ENCODE peak calls at places on chromosomes 13 and 19, in four cellular contexts. One of them, this sample, is unnamed.

GRCh38 chr13:80989770-80990169 is 648.8 kb upstream of the SPRY2 start:
- DNase-seq in HEK293T: no peak
- DNase-seq in GM12878: no peak
- DNase-seq in HepG2: no peak
- DNase-seq in this sample: no peak

GRCh38 chr19:8208119-8208709 is 956 bp upstream of the CERS4 start:
- DNase-seq in HEK293T: no peak
- DNase-seq in GM12878: no peak
- DNase-seq in HepG2: no peak
- DNase-seq in this sample: no peak

GRCh38 chr19:35081201-35081600 is 34.4 kb upstream of the FXYD3 start:
- DNase-seq in HEK293T: no peak
- DNase-seq in GM12878: no peak
- DNase-seq in HepG2: no peak
- DNase-seq in this sample: no peak

GRCh38 chr13:27481766-27482165 is 31.4 kb upstream of the MTIF3 start:
- DNase-seq in HEK293T: peak
- DNase-seq in GM12878: no peak
- DNase-seq in HepG2: peak
- DNase-seq in this sample: peak

GRCh38 chr19:28426902-28427232 is 786.1 kb downstream of the UQCRFS1 start:
- DNase-seq in HEK293T: no peak
- DNase-seq in GM12878: no peak
- DNase-seq in HepG2: no peak
- DNase-seq in this sample: peak

GRCh38 chr19:55131421-55131820 is 14.0 kb upstream of the PPP1R12C start:
- DNase-seq in HEK293T: no peak
- DNase-seq in GM12878: no peak
- DNase-seq in HepG2: no peak
- DNase-seq in this sample: no peak

GRCh38 chr13:114179087-114179658 is at the start of gene CFAP97D2:
- DNase-seq in HEK293T: no peak
- DNase-seq in GM12878: no peak
- DNase-seq in HepG2: no peak
- DNase-seq in this sample: no peak

GRCh38 chr19:45321848-45322247 is 827 bp downstream of the CKM start:
- DNase-seq in HEK293T: no peak
- DNase-seq in GM12878: no peak
- DNase-seq in HepG2: no peak
- DNase-seq in this sample: no peak

GRCh38 chr13:94318418-94318817 is 161.1 kb downstream of the DCT start:
- DNase-seq in HEK293T: no peak
- DNase-seq in GM12878: no peak
- DNase-seq in HepG2: no peak
- DNase-seq in this sample: no peak

GRCh38 chr13:113116206-113116800 is 6.3 kb upstream of the F10 start:
- DNase-seq in HEK293T: no peak
- DNase-seq in GM12878: no peak
- DNase-seq in HepG2: no peak
- DNase-seq in this sample: no peak

GRCh38 chr19:48715681-48716171 is 3.8 kb downstream of the MAMSTR start:
- DNase-seq in HEK293T: no peak
- DNase-seq in GM12878: no peak
- DNase-seq in HepG2: no peak
- DNase-seq in this sample: no peak

GRCh38 chr13:52852444-52852843 is 4.0 kb upstream of the PCDH8 start:
- DNase-seq in HEK293T: no peak
- DNase-seq in GM12878: no peak
- DNase-seq in HepG2: no peak
- DNase-seq in this sample: no peak

GRCh38 chr13:33132644-33133440 is 116.6 kb downstream of the KL start:
- DNase-seq in HEK293T: no peak
- DNase-seq in GM12878: no peak
- DNase-seq in HepG2: no peak
- DNase-seq in this sample: no peak

GRCh38 chr13:27280009-27280646 is 9.5 kb downstream of the RASL11A start:
- DNase-seq in HEK293T: no peak
- DNase-seq in GM12878: no peak
- DNase-seq in HepG2: no peak
- DNase-seq in this sample: no peak

GRCh38 chr19:35513975-35514809 is 743 bp upstream of the DMKN start:
- DNase-seq in HEK293T: no peak
- DNase-seq in GM12878: no peak
- DNase-seq in HepG2: peak
- DNase-seq in this sample: peak

GRCh38 chr19:3618144-3618810 is 8.3 kb downstream of the CACTIN start:
- DNase-seq in HEK293T: peak
- DNase-seq in GM12878: peak
- DNase-seq in HepG2: no peak
- DNase-seq in this sample: peak

GRCh38 chr19:49952906-49953305 is 8.1 kb downstream of the SIGLEC11 start:
- DNase-seq in HEK293T: no peak
- DNase-seq in GM12878: no peak
- DNase-seq in HepG2: no peak
- DNase-seq in this sample: no peak

GRCh38 chr19:49956113-49956491 is 4.9 kb downstream of the SIGLEC11 start:
- DNase-seq in HEK293T: no peak
- DNase-seq in GM12878: no peak
- DNase-seq in HepG2: no peak
- DNase-seq in this sample: no peak

GRCh38 chr19:49953376-49953775 is 7.6 kb downstream of the SIGLEC11 start:
- DNase-seq in HEK293T: no peak
- DNase-seq in GM12878: no peak
- DNase-seq in HepG2: no peak
- DNase-seq in this sample: no peak

GRCh38 chr19:49954092-49954825 is 6.7 kb downstream of the SIGLEC11 start:
- DNase-seq in HEK293T: no peak
- DNase-seq in GM12878: no peak
- DNase-seq in HepG2: peak
- DNase-seq in this sample: no peak

GRCh38 chr19:49954933-49955332 is 6.0 kb downstream of the SIGLEC11 start:
- DNase-seq in HEK293T: no peak
- DNase-seq in GM12878: no peak
- DNase-seq in HepG2: no peak
- DNase-seq in this sample: no peak
- TF ChIP-seq TARDBP in HEK293T: no peak
- TF ChIP-seq TARDBP in GM12878: no peak
- TF ChIP-seq TARDBP in HepG2: no peak
- TF ChIP-seq TARDBP in this sample: no peak

GRCh38 chr13:88656751-88657150 is 985.6 kb downstream of the SLITRK5 start:
- DNase-seq in HEK293T: no peak
- DNase-seq in GM12878: no peak
- DNase-seq in HepG2: no peak
- DNase-seq in this sample: no peak
- TF ChIP-seq TARDBP in HEK293T: no peak
- TF ChIP-seq TARDBP in GM12878: no peak
- TF ChIP-seq TARDBP in HepG2: no peak
- TF ChIP-seq TARDBP in this sample: no peak

DNA sequence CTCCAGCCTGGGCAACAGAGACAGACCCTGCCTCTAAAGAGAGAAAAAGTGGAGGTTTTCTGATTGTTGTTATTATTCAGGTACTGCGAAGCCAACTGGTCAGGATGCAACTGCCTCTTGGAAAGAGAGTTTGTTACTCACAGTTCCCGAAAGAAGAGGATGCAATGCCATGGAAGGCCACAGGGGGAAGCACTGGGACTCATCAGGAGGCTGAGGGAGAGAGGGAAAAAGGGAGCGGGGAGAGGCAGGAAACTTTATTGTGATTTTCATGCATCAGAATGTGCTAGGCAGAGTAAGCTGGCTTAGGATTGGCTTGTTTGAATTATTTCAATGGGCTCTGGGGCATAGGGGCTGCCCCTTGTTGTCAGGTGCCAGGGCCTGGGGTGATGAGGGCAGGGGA is 27.6 kb downstream of the MYO9B start:
- DNase-seq in HEK293T: peak
- DNase-seq in GM12878: no peak
- DNase-seq in HepG2: peak
- DNase-seq in this sample: peak
- TF ChIP-seq TARDBP in HEK293T: no peak
- TF ChIP-seq TARDBP in GM12878: no peak
- TF ChIP-seq TARDBP in HepG2: no peak
- TF ChIP-seq TARDBP in this sample: no peak

GRCh38 chr19:10961073-10961762 is 388 bp downstream of the SMARCA4 start:
- DNase-seq in HEK293T: peak
- DNase-seq in GM12878: no peak
- DNase-seq in HepG2: no peak
- DNase-seq in this sample: peak
- TF ChIP-seq TARDBP in HEK293T: no peak
- TF ChIP-seq TARDBP in GM12878: no peak
- TF ChIP-seq TARDBP in HepG2: no peak
- TF ChIP-seq TARDBP in this sample: no peak

GRCh38 chr13:64154514-64154913 is 2738.9 kb upstream of the PCDH20 start:
- DNase-seq in HEK293T: no peak
- DNase-seq in GM12878: no peak
- DNase-seq in HepG2: no peak
- DNase-seq in this sample: no peak

GRCh38 chr13:64164435-64164834 is 2748.8 kb upstream of the PCDH20 start:
- DNase-seq in HEK293T: no peak
- DNase-seq in GM12878: no peak
- DNase-seq in HepG2: no peak
- DNase-seq in this sample: no peak

GRCh38 chr13:64158910-64159309 is 2743.3 kb upstream of the PCDH20 start:
- DNase-seq in HEK293T: no peak
- DNase-seq in GM12878: no peak
- DNase-seq in HepG2: no peak
- DNase-seq in this sample: no peak
- TF ChIP-seq TARDBP in HEK293T: no peak
- TF ChIP-seq TARDBP in GM12878: no peak
- TF ChIP-seq TARDBP in HepG2: no peak
- TF ChIP-seq TARDBP in this sample: no peak